ENCODE peak calls at places on chromosomes 1 and 21, in ten cellular contexts. One of them, this sample, is unnamed.

GRCh38 chr1:4416189-4416588 is 238.2 kb upstream of the AJAP1 start:
- DNase-seq in WERI-Rb-1: no peak
- DNase-seq in neuronal stem cell: no peak
- DNase-seq in thoracic aorta: no peak
- DNase-seq in NCI-H510A: no peak
- DNase-seq in kidney: no peak
- DNase-seq in M059J: no peak
- DNase-seq in left lobe of liver: no peak
- DNase-seq in right cardiac atrium: no peak
- DNase-seq in T-cell: no peak
- DNase-seq in this sample: no peak

GRCh38 chr1:223312705-223313414 is 51.1 kb downstream of the SUSD4 start:
- DNase-seq in WERI-Rb-1: no peak
- DNase-seq in neuronal stem cell: no peak
- DNase-seq in thoracic aorta: no peak
- DNase-seq in NCI-H510A: no peak
- DNase-seq in kidney: no peak
- DNase-seq in M059J: peak
- DNase-seq in left lobe of liver: no peak
- DNase-seq in right cardiac atrium: no peak
- DNase-seq in T-cell: no peak
- DNase-seq in this sample: no peak

GRCh38 chr1:112514901-112515300 is 6.1 kb downstream of the WNT2B start:
- DNase-seq in WERI-Rb-1: no peak
- DNase-seq in neuronal stem cell: no peak
- DNase-seq in thoracic aorta: no peak
- DNase-seq in NCI-H510A: no peak
- DNase-seq in kidney: no peak
- DNase-seq in M059J: no peak
- DNase-seq in left lobe of liver: no peak
- DNase-seq in right cardiac atrium: no peak
- DNase-seq in T-cell: no peak
- DNase-seq in this sample: no peak

GRCh38 chr1:225766967-225767413 is 10.6 kb upstream of the SRP9 start:
- DNase-seq in WERI-Rb-1: no peak
- DNase-seq in neuronal stem cell: no peak
- DNase-seq in thoracic aorta: peak
- DNase-seq in NCI-H510A: no peak
- DNase-seq in kidney: no peak
- DNase-seq in M059J: peak
- DNase-seq in left lobe of liver: peak
- DNase-seq in right cardiac atrium: peak
- DNase-seq in T-cell: no peak
- DNase-seq in this sample: no peak

GRCh38 chr1:35573198-35573775 is at the start of gene TFAP2E:
- DNase-seq in WERI-Rb-1: no peak
- DNase-seq in neuronal stem cell: no peak
- DNase-seq in thoracic aorta: no peak
- DNase-seq in NCI-H510A: peak
- DNase-seq in kidney: peak
- DNase-seq in M059J: peak
- DNase-seq in left lobe of liver: no peak
- DNase-seq in right cardiac atrium: peak
- DNase-seq in T-cell: no peak
- DNase-seq in this sample: no peak

GRCh38 chr1:9399510-9400424 is 107.1 kb downstream of the SPSB1 start:
- DNase-seq in WERI-Rb-1: peak
- DNase-seq in neuronal stem cell: no peak
- DNase-seq in thoracic aorta: no peak
- DNase-seq in NCI-H510A: peak
- DNase-seq in kidney: no peak
- DNase-seq in M059J: peak
- DNase-seq in left lobe of liver: no peak
- DNase-seq in right cardiac atrium: peak
- DNase-seq in T-cell: no peak
- DNase-seq in this sample: no peak

GRCh38 chr1:8794605-8795004 is 22.8 kb downstream of the RERE start:
- DNase-seq in WERI-Rb-1: no peak
- DNase-seq in neuronal stem cell: no peak
- DNase-seq in thoracic aorta: no peak
- DNase-seq in NCI-H510A: peak
- DNase-seq in kidney: no peak
- DNase-seq in M059J: no peak
- DNase-seq in left lobe of liver: no peak
- DNase-seq in right cardiac atrium: no peak
- DNase-seq in T-cell: no peak
- DNase-seq in this sample: no peak

GRCh38 chr1:15919316-15919715 is 56.6 kb downstream of the ZBTB17 start:
- DNase-seq in WERI-Rb-1: no peak
- DNase-seq in neuronal stem cell: no peak
- DNase-seq in thoracic aorta: no peak
- DNase-seq in NCI-H510A: no peak
- DNase-seq in kidney: no peak
- DNase-seq in M059J: peak
- DNase-seq in left lobe of liver: no peak
- DNase-seq in right cardiac atrium: no peak
- DNase-seq in T-cell: peak
- DNase-seq in this sample: no peak

GRCh38 chr1:110674337-110675059 is at the start of gene KCNA3:
- DNase-seq in WERI-Rb-1: no peak
- DNase-seq in neuronal stem cell: peak
- DNase-seq in thoracic aorta: no peak
- DNase-seq in NCI-H510A: peak
- DNase-seq in kidney: peak
- DNase-seq in M059J: no peak
- DNase-seq in left lobe of liver: no peak
- DNase-seq in right cardiac atrium: peak
- DNase-seq in T-cell: peak
- DNase-seq in this sample: no peak

GRCh38 chr1:4213599-4213998 is 313.5 kb upstream of the C1orf174 start:
- DNase-seq in WERI-Rb-1: no peak
- DNase-seq in neuronal stem cell: no peak
- DNase-seq in thoracic aorta: no peak
- DNase-seq in NCI-H510A: no peak
- DNase-seq in kidney: no peak
- DNase-seq in M059J: no peak
- DNase-seq in left lobe of liver: no peak
- DNase-seq in right cardiac atrium: no peak
- DNase-seq in T-cell: no peak
- DNase-seq in this sample: peak

GRCh38 chr1:65163193-65163805 is 15.3 kb downstream of the AK4 start:
- DNase-seq in WERI-Rb-1: no peak
- DNase-seq in neuronal stem cell: no peak
- DNase-seq in thoracic aorta: no peak
- DNase-seq in NCI-H510A: no peak
- DNase-seq in kidney: no peak
- DNase-seq in M059J: no peak
- DNase-seq in left lobe of liver: no peak
- DNase-seq in right cardiac atrium: no peak
- DNase-seq in T-cell: no peak
- DNase-seq in this sample: no peak

GRCh38 chr1:39255212-39255611 is 50.7 kb downstream of the MACF1 start:
- DNase-seq in WERI-Rb-1: no peak
- DNase-seq in neuronal stem cell: no peak
- DNase-seq in thoracic aorta: no peak
- DNase-seq in NCI-H510A: no peak
- DNase-seq in kidney: no peak
- DNase-seq in M059J: peak
- DNase-seq in left lobe of liver: no peak
- DNase-seq in right cardiac atrium: no peak
- DNase-seq in T-cell: no peak
- DNase-seq in this sample: no peak

GRCh38 chr1:241356519-241357365 is at the start of gene RGS7:
- DNase-seq in WERI-Rb-1: peak
- DNase-seq in neuronal stem cell: peak
- DNase-seq in thoracic aorta: no peak
- DNase-seq in NCI-H510A: peak
- DNase-seq in kidney: peak
- DNase-seq in M059J: peak
- DNase-seq in left lobe of liver: no peak
- DNase-seq in right cardiac atrium: peak
- DNase-seq in T-cell: no peak
- DNase-seq in this sample: no peak

GRCh38 chr1:38958967-38959366 is 17.3 kb upstream of the RHBDL2 start:
- DNase-seq in WERI-Rb-1: no peak
- DNase-seq in neuronal stem cell: no peak
- DNase-seq in thoracic aorta: no peak
- DNase-seq in NCI-H510A: no peak
- DNase-seq in kidney: no peak
- DNase-seq in M059J: peak
- DNase-seq in left lobe of liver: no peak
- DNase-seq in right cardiac atrium: no peak
- DNase-seq in T-cell: no peak
- DNase-seq in this sample: no peak

GRCh38 chr1:109161836-109162606 is 48.1 kb downstream of the ELAPOR1 start:
- DNase-seq in WERI-Rb-1: no peak
- DNase-seq in neuronal stem cell: no peak
- DNase-seq in thoracic aorta: no peak
- DNase-seq in NCI-H510A: no peak
- DNase-seq in kidney: peak
- DNase-seq in M059J: peak
- DNase-seq in left lobe of liver: no peak
- DNase-seq in right cardiac atrium: peak
- DNase-seq in T-cell: peak
- DNase-seq in this sample: no peak

GRCh38 chr1:236103059-236103458 is 38.2 kb upstream of the NID1 start:
- DNase-seq in WERI-Rb-1: no peak
- DNase-seq in neuronal stem cell: no peak
- DNase-seq in thoracic aorta: no peak
- DNase-seq in NCI-H510A: no peak
- DNase-seq in kidney: no peak
- DNase-seq in M059J: no peak
- DNase-seq in left lobe of liver: no peak
- DNase-seq in right cardiac atrium: no peak
- DNase-seq in T-cell: no peak
- DNase-seq in this sample: no peak

GRCh38 chr1:17116643-17117042 is 2.6 kb downstream of the PADI2 start:
- DNase-seq in WERI-Rb-1: no peak
- DNase-seq in neuronal stem cell: no peak
- DNase-seq in thoracic aorta: no peak
- DNase-seq in NCI-H510A: no peak
- DNase-seq in kidney: no peak
- DNase-seq in M059J: no peak
- DNase-seq in left lobe of liver: no peak
- DNase-seq in right cardiac atrium: no peak
- DNase-seq in T-cell: no peak
- DNase-seq in this sample: no peak

GRCh38 chr1:218377143-218377660 is 32.1 kb downstream of the TGFB2 start:
- DNase-seq in WERI-Rb-1: no peak
- DNase-seq in neuronal stem cell: no peak
- DNase-seq in thoracic aorta: no peak
- DNase-seq in NCI-H510A: no peak
- DNase-seq in kidney: no peak
- DNase-seq in M059J: peak
- DNase-seq in left lobe of liver: no peak
- DNase-seq in right cardiac atrium: no peak
- DNase-seq in T-cell: no peak
- DNase-seq in this sample: no peak

GRCh38 chr1:58584082-58584895 is 7.2 kb upstream of the TACSTD2 start:
- DNase-seq in WERI-Rb-1: no peak
- DNase-seq in neuronal stem cell: no peak
- DNase-seq in thoracic aorta: peak
- DNase-seq in NCI-H510A: no peak
- DNase-seq in kidney: peak
- DNase-seq in M059J: peak
- DNase-seq in left lobe of liver: no peak
- DNase-seq in right cardiac atrium: peak
- DNase-seq in T-cell: no peak
- DNase-seq in this sample: peak

GRCh38 chr1:106515375-106515774 is 541.1 kb upstream of the PRMT6 start:
- DNase-seq in WERI-Rb-1: no peak
- DNase-seq in neuronal stem cell: no peak
- DNase-seq in thoracic aorta: no peak
- DNase-seq in NCI-H510A: peak
- DNase-seq in kidney: no peak
- DNase-seq in M059J: no peak
- DNase-seq in left lobe of liver: no peak
- DNase-seq in right cardiac atrium: no peak
- DNase-seq in T-cell: no peak
- DNase-seq in this sample: no peak

GRCh38 chr1:33055210-33055991 is 18.7 kb upstream of the AK2 start:
- DNase-seq in WERI-Rb-1: peak
- DNase-seq in neuronal stem cell: peak
- DNase-seq in thoracic aorta: peak
- DNase-seq in NCI-H510A: peak
- DNase-seq in kidney: peak
- DNase-seq in M059J: peak
- DNase-seq in left lobe of liver: peak
- DNase-seq in right cardiac atrium: peak
- DNase-seq in T-cell: peak
- DNase-seq in this sample: no peak

GRCh38 chr21:37153935-37154350 is 80.9 kb downstream of the TTC3 start:
- DNase-seq in WERI-Rb-1: peak
- DNase-seq in neuronal stem cell: no peak
- DNase-seq in thoracic aorta: no peak
- DNase-seq in NCI-H510A: no peak
- DNase-seq in kidney: no peak
- DNase-seq in M059J: no peak
- DNase-seq in left lobe of liver: peak
- DNase-seq in right cardiac atrium: peak
- DNase-seq in T-cell: no peak
- DNase-seq in this sample: no peak

GRCh38 chr21:44530221-44530902 is 9.6 kb downstream of the KRTAP10-1 start:
- DNase-seq in WERI-Rb-1: peak
- DNase-seq in neuronal stem cell: no peak
- DNase-seq in thoracic aorta: no peak
- DNase-seq in NCI-H510A: no peak
- DNase-seq in kidney: no peak
- DNase-seq in M059J: no peak
- DNase-seq in left lobe of liver: no peak
- DNase-seq in right cardiac atrium: no peak
- DNase-seq in T-cell: no peak
- DNase-seq in this sample: no peak

GRCh38 chr1:206706298-206706791 is 21.6 kb downstream of the MAPKAPK2 start:
- DNase-seq in WERI-Rb-1: peak
- DNase-seq in neuronal stem cell: peak
- DNase-seq in thoracic aorta: peak
- DNase-seq in NCI-H510A: no peak
- DNase-seq in kidney: peak
- DNase-seq in M059J: no peak
- DNase-seq in left lobe of liver: no peak
- DNase-seq in right cardiac atrium: peak
- DNase-seq in T-cell: no peak
- DNase-seq in this sample: no peak

GRCh38 chr1:25695066-25695990 is 78.7 kb downstream of the MAN1C1 start:
- DNase-seq in WERI-Rb-1: peak
- DNase-seq in neuronal stem cell: no peak
- DNase-seq in thoracic aorta: peak
- DNase-seq in NCI-H510A: no peak
- DNase-seq in kidney: peak
- DNase-seq in M059J: peak
- DNase-seq in left lobe of liver: peak
- DNase-seq in right cardiac atrium: peak
- DNase-seq in T-cell: no peak
- DNase-seq in this sample: peak

GRCh38 chr21:28953247-28953646 is 39.4 kb downstream of the LTN1 start:
- DNase-seq in WERI-Rb-1: no peak
- DNase-seq in neuronal stem cell: no peak
- DNase-seq in thoracic aorta: no peak
- DNase-seq in NCI-H510A: no peak
- DNase-seq in kidney: no peak
- DNase-seq in M059J: no peak
- DNase-seq in left lobe of liver: no peak
- DNase-seq in right cardiac atrium: no peak
- DNase-seq in T-cell: no peak
- DNase-seq in this sample: no peak

GRCh38 chr1:157115851-157116734 is 16.5 kb upstream of the ETV3L start:
- DNase-seq in WERI-Rb-1: peak
- DNase-seq in neuronal stem cell: no peak
- DNase-seq in thoracic aorta: no peak
- DNase-seq in NCI-H510A: no peak
- DNase-seq in kidney: no peak
- DNase-seq in M059J: no peak
- DNase-seq in left lobe of liver: no peak
- DNase-seq in right cardiac atrium: no peak
- DNase-seq in T-cell: no peak
- DNase-seq in this sample: no peak

GRCh38 chr1:162275622-162276175 is 101.0 kb downstream of the SPATA46 start:
- DNase-seq in WERI-Rb-1: no peak
- DNase-seq in neuronal stem cell: no peak
- DNase-seq in thoracic aorta: no peak
- DNase-seq in NCI-H510A: no peak
- DNase-seq in kidney: no peak
- DNase-seq in M059J: no peak
- DNase-seq in left lobe of liver: no peak
- DNase-seq in right cardiac atrium: no peak
- DNase-seq in T-cell: no peak
- DNase-seq in this sample: no peak

This sample was measured in vagina.